ENCODE peak calls at places on chromosomes 11 and 22, in four cellular contexts. G, J, X and F are unnamed samples. For H3K9me3, the result is how much of the 10 kb centered on the place peaks cover.

GRCh38 chr11:96664108-96664507 is 274.3 kb downstream of the JRKL start:
- DNase-seq in X (no peak), J (no peak), G (no peak), F (no peak)

GRCh38 chr11:122697636-122698167 is 42.2 kb downstream of the UBASH3B start:
- DNase-seq in G (no peak), J (no peak), X (no peak), F (no peak)

GRCh38 chr22:40707154-40707553 is 27.9 kb downstream of the MCHR1 start:
- DNase-seq in X (no peak), G (no peak), J (no peak), F (no peak)

GRCh38 chr22:22820626-22821025 is 67.0 kb upstream of the IGLL5 start:
- DNase-seq in G (no peak), J (no peak), X (no peak), F (no peak)

GRCh38 chr11:76269661-76270322 is 63.5 kb upstream of the WNT11 start:
- DNase-seq in J (no peak), G (no peak), X (no peak), F (no peak)

GRCh38 chr11:132251095-132251494 is 880.7 kb downstream of the NTM start:
- DNase-seq in J (no peak), X (no peak), G (no peak), F (no peak)

GRCh38 chr11:94800394-94800793 is 32.2 kb downstream of the AMOTL1 start:
- DNase-seq in X (no peak), G (no peak), J (no peak), F (no peak)

GRCh38 chr11:46298699-46299424 is 21.4 kb downstream of the CREB3L1 start:
- DNase-seq in G (no peak), X (no peak), J (peak), F (no peak)

GRCh38 chr11:123235687-123236261 is 40.7 kb upstream of the CLMP start:
- DNase-seq in G (no peak), X (no peak), J (no peak), F (peak)

GRCh38 chr11:123047947-123048293 is 14.0 kb downstream of the HSPA8 start:
- DNase-seq in J (no peak), X (no peak), G (no peak), F (no peak)

GRCh38 chr22:43901976-43902643 is 10.3 kb upstream of the PNPLA5 start:
- DNase-seq in J (peak), G (no peak), X (no peak), F (no peak)

GRCh38 chr11:33475999-33476398 is 218.8 kb downstream of the HIPK3 start:
- DNase-seq in G (no peak), X (no peak), J (no peak), F (peak)

GRCh38 chr11:19646921-19647320 is 65.7 kb upstream of the NAV2 start:
- DNase-seq in G (no peak), J (no peak), X (peak), F (no peak)

GRCh38 chr11:17504330-17505107 is 27.9 kb upstream of the ABCC8 start:
- DNase-seq in J (peak), X (peak), G (peak), F (peak)

GRCh38 chr11:13258855-13259254 is 18.7 kb upstream of the BMAL1 start:
- DNase-seq in G (no peak), X (no peak), J (no peak), F (no peak)

GRCh38 chr11:112555491-112556364 is 295.1 kb upstream of the PLET1 start:
- DNase-seq in X (peak), G (no peak), J (peak), F (peak)

GRCh38 chr11:116096596-116096995 is 592.4 kb upstream of the CADM1 start:
- DNase-seq in J (no peak), X (no peak), G (no peak), F (no peak)

GRCh38 chr11:64090811-64091516 is 55.2 kb downstream of the FLRT1 start:
- DNase-seq in X (no peak), J (peak), G (no peak), F (no peak)
- TF ChIP-seq CTCF in X (no peak), J (peak), G (no peak), F (no peak)

DNA sequence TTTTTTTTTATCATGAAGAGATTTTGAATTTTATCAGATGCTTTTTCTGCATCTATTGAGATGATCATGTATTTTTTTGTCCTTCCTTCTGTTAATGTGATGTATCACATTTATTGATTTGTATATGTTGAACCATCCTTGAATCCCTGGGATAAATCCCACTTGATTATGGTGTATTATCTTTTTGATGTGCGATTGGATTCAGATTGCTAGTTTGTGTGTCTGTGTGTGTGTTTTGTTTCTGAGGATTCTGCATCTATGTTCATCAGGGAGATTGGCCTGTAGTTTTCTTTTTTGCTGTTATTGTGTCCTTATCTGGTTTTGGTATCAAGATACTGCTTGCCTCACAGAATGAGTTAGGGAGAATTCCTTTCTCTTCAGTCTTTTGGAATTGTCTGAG is 52.6 kb downstream of the KCNQ1OT1 start:
- DNase-seq in J (no peak), X (no peak), G (no peak), F (no peak)
- H3K9me3 ChIP-seq in J (half or more), X (half or more), G (half or more), F (half or more)

DNA sequence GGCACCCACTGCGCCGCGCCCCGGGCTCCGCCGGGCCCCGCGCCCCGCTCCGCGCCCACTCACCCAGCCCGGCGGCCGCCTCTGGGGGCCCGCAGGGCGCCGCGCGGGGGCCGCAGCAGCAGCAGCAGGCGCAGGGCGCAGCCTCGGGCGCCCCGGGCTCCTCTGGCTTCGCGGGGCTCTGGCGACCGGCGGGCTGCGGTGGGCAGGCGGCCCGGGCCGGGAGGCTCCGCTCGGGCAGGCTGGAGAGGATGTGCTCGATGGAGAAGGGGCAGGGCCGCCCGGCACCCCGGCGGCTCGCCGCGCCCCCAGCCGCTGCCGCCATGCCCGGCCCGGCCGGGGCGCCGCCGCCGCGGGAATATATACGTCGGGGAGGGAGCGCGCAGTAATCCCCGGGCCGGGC is at the start of gene GSC2:
- DNase-seq in X (no peak), J (no peak), G (no peak), F (no peak)
- TF ChIP-seq CTCF in X (no peak), J (no peak), G (no peak), F (no peak)

GRCh38 chr22:49183208-49183825 is 644.4 kb downstream of the BRD1 start:
- DNase-seq in G (no peak), X (no peak), J (no peak), F (no peak)
- H3K9me3 ChIP-seq in G (under half), X (under half), J (under half), F (under half)

DNA sequence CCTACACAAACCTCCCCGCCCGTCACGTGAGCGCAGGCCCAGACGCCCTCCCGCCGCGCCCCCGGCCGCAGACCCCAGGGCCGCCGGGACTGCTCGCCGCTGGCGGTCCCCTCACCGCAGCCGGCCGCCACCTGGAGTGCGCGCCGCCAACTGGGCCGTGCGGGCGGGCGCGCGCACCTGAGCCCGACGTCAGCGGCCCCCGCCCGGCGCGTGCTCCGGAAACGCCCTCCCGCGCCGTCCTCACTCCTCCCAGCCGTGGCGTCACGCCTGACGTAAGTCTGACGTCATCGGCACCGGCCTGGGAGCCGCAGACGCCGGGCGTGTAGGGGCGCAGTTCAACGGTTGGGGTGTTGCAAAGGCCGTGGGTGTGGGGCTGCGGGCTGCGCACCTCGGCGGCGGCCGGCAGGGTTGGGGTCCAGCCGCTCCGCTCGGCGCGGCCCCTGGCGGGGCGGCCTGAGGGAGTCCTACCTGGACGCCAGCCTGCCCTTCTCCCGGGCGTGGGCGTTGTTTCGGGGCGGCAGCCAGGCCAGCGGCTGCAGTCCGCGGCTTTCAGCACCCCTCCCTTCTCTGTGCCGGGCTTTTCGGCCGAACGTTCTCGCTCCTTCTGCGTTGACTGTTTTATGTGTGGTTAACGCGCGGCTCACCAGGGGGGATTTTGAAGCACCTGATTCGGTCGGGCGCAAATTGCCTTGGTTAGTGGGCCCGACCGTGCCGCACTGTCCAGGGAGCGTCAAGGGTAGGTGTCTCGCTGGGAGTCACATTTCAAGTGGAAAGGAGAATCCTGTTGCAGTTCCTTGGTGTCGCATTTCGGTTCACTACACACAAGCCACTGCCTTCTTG is at the start of gene JOSD1:
- DNase-seq in G (peak), J (peak), X (peak), F (peak)
- TF ChIP-seq CTCF in G (no peak), J (no peak), X (no peak), F (no peak)

GRCh38 chr11:35968386-35969088 is 24.7 kb downstream of the LDLRAD3 start:
- DNase-seq in J (no peak), X (no peak), G (no peak), F (no peak)

GRCh38 chr11:35971841-35972422 is 28.1 kb downstream of the LDLRAD3 start:
- DNase-seq in J (no peak), X (no peak), G (no peak), F (no peak)

GRCh38 chr11:35969089-35970046 is 25.5 kb downstream of the LDLRAD3 start:
- DNase-seq in X (no peak), J (no peak), G (peak), F (no peak)

GRCh38 chr11:35967042-35967441 is 23.2 kb downstream of the LDLRAD3 start:
- DNase-seq in J (no peak), X (no peak), G (no peak), F (no peak)

DNA sequence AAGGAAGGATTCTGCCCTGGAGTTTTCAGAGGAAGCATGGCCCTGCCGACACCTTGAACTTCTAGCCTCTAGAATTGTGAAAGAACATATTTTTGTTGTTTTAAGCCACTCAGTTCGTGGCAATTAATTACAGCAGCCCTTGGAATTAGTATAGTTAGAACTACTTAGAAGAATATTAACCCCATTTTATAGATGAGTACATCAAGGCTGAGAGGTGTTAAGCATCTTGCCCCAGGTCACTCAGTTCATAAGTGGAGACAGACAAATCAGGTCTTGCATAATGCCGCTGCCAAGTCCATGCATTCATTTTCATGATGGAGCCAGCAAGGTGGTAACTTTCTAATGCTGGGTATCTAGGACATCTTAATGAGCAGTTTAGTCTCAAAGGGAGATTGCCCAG is 26.6 kb downstream of the LDLRAD3 start:
- DNase-seq in J (no peak), X (no peak), G (no peak), F (no peak)
- H3K9me3 ChIP-seq in J (under half), X (under half), G (under half), F (under half)

DNA sequence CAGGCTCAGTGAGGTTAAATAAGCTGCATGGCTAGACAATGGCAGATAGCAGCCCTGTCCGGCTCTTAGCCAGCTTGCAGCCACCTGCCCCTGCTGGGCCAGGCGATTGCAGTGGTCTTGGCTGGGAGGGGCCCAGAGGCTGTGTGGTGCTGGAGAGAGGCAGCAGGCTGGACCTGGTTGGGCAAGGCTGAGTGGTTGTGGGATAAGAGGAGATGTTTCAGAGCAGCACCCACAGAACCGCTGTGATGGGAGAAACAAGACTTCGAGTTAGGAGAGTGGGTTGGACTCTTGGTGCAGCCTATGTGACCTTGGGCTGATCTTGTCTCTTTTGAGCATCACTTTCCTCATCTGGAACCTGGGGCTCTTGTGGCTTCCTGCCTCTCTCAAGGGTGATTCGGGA is 25.5 kb downstream of the PTPRJ start:
- DNase-seq in G (no peak), X (no peak), J (no peak), F (no peak)
- TF ChIP-seq CTCF in G (no peak), X (no peak), J (no peak), F (no peak)